ENCODE peak calls at places on chromosomes 4 and X, in six cellular contexts. X, M, Y, H, Q and T are unnamed samples.

GRCh38 chr4:138639018-138639876 is 376.3 kb upstream of the NOCT start:
- DNase-seq in X (no peak), M (no peak), Y (no peak), H (no peak), Q (no peak), T (no peak)

GRCh38 chr4:80388284-80388607 is 52.7 kb downstream of the CFAP299 start:
- DNase-seq in X (no peak), M (no peak), Y (no peak), H (no peak), Q (no peak), T (no peak)

GRCh38 chrX:77510007-77510406 is 62.8 kb downstream of the FGF16 start:
- DNase-seq in X (no peak), M (no peak), Y (no peak), H (no peak), Q (no peak), T (no peak)

GRCh38 chr4:75849459-75849858 is 52.8 kb downstream of the PPEF2 start:
- DNase-seq in X (peak; percentile 25), M (no peak), Y (no peak), H (no peak), Q (no peak), T (no peak)

GRCh38 chr4:32172761-32173160 is 1452.6 kb downstream of the PCDH7 start:
- DNase-seq in X (no peak), M (no peak), Y (no peak), H (no peak), Q (no peak), T (peak; percentile 0)

GRCh38 chrX:31708116-31708515 is 636.3 kb upstream of the FTHL17 start:
- DNase-seq in X (no peak), M (no peak), Y (no peak), H (no peak), Q (no peak), T (no peak)

GRCh38 chr4:8086751-8087445 is 71.7 kb downstream of the ABLIM2 start:
- DNase-seq in X (no peak), M (no peak), Y (peak; percentile 27), H (no peak), Q (no peak), T (no peak)

GRCh38 chr4:25674386-25674785 is 18.7 kb downstream of the SLC34A2 start:
- DNase-seq in X (no peak), M (no peak), Y (no peak), H (no peak), Q (no peak), T (no peak)

GRCh38 chr4:182219400-182219799 is 23.8 kb upstream of the TENM3 start:
- DNase-seq in X (no peak), M (no peak), Y (no peak), H (no peak), Q (no peak), T (no peak)

GRCh38 chr4:71732066-71732465 is 51.8 kb downstream of the GC start:
- DNase-seq in X (no peak), M (no peak), Y (no peak), H (no peak), Q (no peak), T (no peak)

GRCh38 chr4:15149234-15149841 is 147.1 kb downstream of the CPEB2 start:
- DNase-seq in X (no peak), M (no peak), Y (no peak), H (no peak), Q (no peak), T (no peak)

GRCh38 chrX:44306336-44306735 is 37.1 kb downstream of the EFHC2 start:
- DNase-seq in X (no peak), M (no peak), Y (no peak), H (no peak), Q (no peak), T (peak; percentile 1)

GRCh38 chrX:1453951-1454785 is 1.5 kb upstream of the ASMTL start:
- DNase-seq in X (peak; percentile 93), M (peak; percentile 52), Y (peak; percentile 93), H (peak; percentile 87), Q (peak; percentile 84), T (peak; percentile 85)

GRCh38 chr4:94455081-94455480 is 3.3 kb downstream of the PDLIM5 start:
- DNase-seq in X (no peak), M (no peak), Y (no peak), H (peak; percentile 88), Q (peak; percentile 58), T (peak; percentile 87)

DNA sequence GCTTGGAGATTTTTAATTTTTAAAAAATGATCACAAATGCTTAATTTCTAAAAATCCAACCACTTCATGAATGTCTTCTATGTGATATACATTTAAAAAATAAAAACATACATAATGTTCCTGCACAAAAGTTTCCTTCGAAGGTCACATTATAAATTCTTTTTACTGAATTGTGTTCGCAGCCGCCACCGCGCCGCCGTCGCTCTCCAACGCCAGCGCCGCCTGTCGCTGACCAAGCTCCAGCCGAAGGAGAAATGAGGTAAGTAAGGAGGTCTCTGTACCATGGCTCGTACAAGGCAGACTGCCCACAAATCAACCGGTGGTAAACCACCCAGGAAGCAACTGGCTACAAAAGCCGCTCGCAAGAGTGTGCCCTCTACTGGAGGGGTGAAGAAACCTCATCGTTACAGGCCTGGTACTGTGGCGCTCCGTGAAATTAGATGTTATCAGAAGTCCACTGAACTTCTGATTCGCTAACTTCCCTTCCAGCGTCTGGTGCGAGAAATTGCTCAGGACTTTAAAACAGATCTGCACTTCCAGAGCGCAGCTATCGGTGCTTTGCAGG is 48.8 kb upstream of the NEUROG2 start:
- DNase-seq in X (peak; percentile 31), M (no peak), Y (no peak), H (no peak), Q (no peak), T (no peak)
- TF ChIP-seq CTCF in X (peak; percentile 39), M (no peak), Y (no peak), H (no peak), Q (no peak), T (no peak)

DNA sequence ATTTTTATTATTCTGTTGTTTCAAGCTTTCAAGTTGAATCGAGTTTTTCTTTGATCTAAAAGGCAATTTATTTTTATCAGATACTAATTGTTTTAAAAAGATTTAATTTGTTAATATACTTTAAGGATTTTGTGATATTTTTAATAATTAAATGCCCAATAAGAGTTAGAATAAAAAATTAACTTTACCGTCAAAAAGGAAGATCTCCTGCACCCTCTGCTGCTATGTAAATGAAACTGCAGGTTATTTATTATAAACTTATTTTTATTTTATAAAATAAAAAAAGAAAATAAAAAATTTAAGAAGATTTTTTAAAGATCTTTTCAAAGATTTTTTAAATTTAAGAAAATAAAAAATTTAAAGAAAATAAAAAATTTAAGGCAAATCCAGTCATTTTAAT is 166.1 kb downstream of the CCSER1 start:
- DNase-seq in X (no peak), M (no peak), Y (no peak), H (no peak), Q (no peak), T (peak; percentile 17)
- TF ChIP-seq CTCF in X (peak; percentile 32), M (peak; percentile 28), Y (peak; percentile 96), H (peak; percentile 65), Q (peak; percentile 62), T (peak; percentile 32)

DNA sequence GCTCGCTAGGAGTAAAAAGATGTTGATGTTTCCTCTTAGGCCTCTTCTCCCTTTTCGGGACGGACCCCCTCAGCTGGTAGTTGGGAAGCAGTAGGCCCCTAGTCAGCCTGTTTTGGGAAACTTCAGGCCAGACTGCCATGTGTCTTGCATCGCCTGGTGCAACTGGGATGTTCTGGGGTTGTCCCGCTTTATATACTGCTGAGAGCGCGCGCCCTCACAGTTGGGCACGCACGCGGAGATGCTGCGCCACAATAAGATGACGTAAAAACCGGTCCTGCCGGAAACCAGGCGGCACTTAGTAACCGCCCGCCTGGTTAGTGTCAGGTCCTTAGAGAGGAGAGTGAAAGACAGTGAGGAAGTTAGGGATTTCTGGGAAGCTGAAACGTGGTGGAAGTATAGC is 231.3 kb upstream of the CT83 start:
- DNase-seq in X (no peak), M (no peak), Y (peak; percentile 44), H (no peak), Q (no peak), T (no peak)
- TF ChIP-seq CTCF in X (no peak), M (no peak), Y (no peak), H (no peak), Q (no peak), T (no peak)

GRCh38 chr4:163107754-163108153 is 58.9 kb downstream of the NAF1 start:
- DNase-seq in X (no peak), M (peak; percentile 16), Y (no peak), H (no peak), Q (no peak), T (peak; percentile 37)
- TF ChIP-seq CTCF in X (no peak), M (no peak), Y (peak; percentile 61), H (no peak), Q (no peak), T (peak; percentile 40)